ENCODE peak calls at places on chromosomes 3 and 15, in four cellular contexts. T, Z, H and G are unnamed samples.

GRCh38 chr3:190266265-190266914 is 55.9 kb downstream of the CLDN1 start:
- DNase-seq in H (no peak), T (no peak), Z (no peak), G (no peak)

GRCh38 chr3:194993896-194994295 is 277.1 kb downstream of the XXYLT1 start:
- DNase-seq in T (no peak), Z (no peak), H (no peak), G (no peak)

GRCh38 chr3:178200316-178200715 is 335.9 kb upstream of the KCNMB2 start:
- DNase-seq in H (no peak), T (no peak), Z (no peak), G (no peak)

GRCh38 chr15:31457631-31458526 is 131.2 kb downstream of the KLF13 start:
- DNase-seq in T (no peak), Z (no peak), H (no peak), G (peak)

GRCh38 chr15:98324341-98324970 is 323.9 kb upstream of the IGF1R start:
- DNase-seq in H (no peak), T (no peak), Z (no peak), G (no peak)

GRCh38 chr3:127790580-127791183 is 31.6 kb downstream of the MGLL start:
- DNase-seq in H (no peak), Z (no peak), T (no peak), G (no peak)

GRCh38 chr15:99409097-99409473 is 156.7 kb upstream of the MEF2A start:
- DNase-seq in H (no peak), T (no peak), Z (no peak), G (peak)

GRCh38 chr3:175940881-175941280 is 1081.7 kb downstream of the NAALADL2 start:
- DNase-seq in T (no peak), H (no peak), Z (no peak), G (peak)

GRCh38 chr3:14947105-14947885 is at the start of gene NR2C2:
- DNase-seq in T (peak), H (peak), Z (peak), G (peak)

GRCh38 chr3:18446067-18446793 is 21.1 kb upstream of the SATB1 start:
- DNase-seq in T (no peak), H (no peak), Z (no peak), G (no peak)

GRCh38 chr3:14336414-14337285 is 65.8 kb upstream of the SLC6A6 start:
- DNase-seq in T (no peak), Z (no peak), H (peak), G (no peak)

GRCh38 chr3:152040319-152040718 is 166.9 kb downstream of the SUCNR1 start:
- DNase-seq in T (no peak), Z (no peak), H (no peak), G (no peak)

GRCh38 chr3:38375072-38375471 is 28.5 kb downstream of the XYLB start:
- DNase-seq in Z (no peak), T (no peak), H (no peak), G (no peak)

GRCh38 chr3:120404876-120405275 is 45.9 kb downstream of the FSTL1 start:
- DNase-seq in Z (no peak), T (no peak), H (no peak), G (no peak)

GRCh38 chr3:191412764-191413163 is 48.2 kb upstream of the PYDC2 start:
- DNase-seq in T (no peak), Z (no peak), H (no peak), G (peak)

GRCh38 chr3:129567176-129567705 is 24.3 kb downstream of the H1-8 start:
- DNase-seq in T (no peak), Z (no peak), H (no peak), G (no peak)

GRCh38 chr3:125143538-125143937 is 69.0 kb downstream of the SLC12A8 start:
- DNase-seq in H (no peak), Z (no peak), T (no peak), G (peak)

GRCh38 chr15:40307421-40308165 is at the start of gene PLCB2:
- DNase-seq in H (peak), T (peak), Z (peak), G (peak)

GRCh38 chr15:60118146-60118545 is 114.0 kb downstream of the FOXB1 start:
- DNase-seq in Z (no peak), H (no peak), T (no peak), G (peak)

GRCh38 chr15:41870689-41871081 is 23.2 kb downstream of the SPTBN5 start:
- DNase-seq in Z (peak), H (no peak), T (peak), G (no peak)

GRCh38 chr3:62558549-62559112 is 185.3 kb upstream of the FEZF2 start:
- DNase-seq in Z (no peak), T (no peak), H (peak), G (peak)

GRCh38 chr3:164377466-164377865 is 700.8 kb downstream of the SI start:
- DNase-seq in T (no peak), Z (no peak), H (no peak), G (no peak)

GRCh38 chr15:37125143-37125542 is 24.8 kb upstream of the MEIS2 start:
- DNase-seq in Z (no peak), T (no peak), H (no peak), G (no peak)

GRCh38 chr3:156614642-156615511 is 59.5 kb upstream of the TIPARP start:
- DNase-seq in H (no peak), T (no peak), Z (no peak), G (peak)

GRCh38 chr3:46478341-46478740 is 13.6 kb upstream of the LTF start:
- DNase-seq in T (no peak), Z (no peak), H (no peak), G (no peak)

GRCh38 chr15:88376574-88377174 is 90.5 kb downstream of the MRPL46 start:
- DNase-seq in Z (no peak), H (no peak), T (no peak), G (no peak)

GRCh38 chr3:72520690-72521308 is 327.4 kb downstream of the SHQ1 start:
- DNase-seq in H (no peak), T (no peak), Z (peak), G (no peak)

GRCh38 chr3:82145742-82146141 is 384.3 kb upstream of the GBE1 start:
- DNase-seq in T (no peak), H (no peak), Z (no peak), G (no peak)

GRCh38 chr3:189909573-189909972 is 211.1 kb downstream of the P3H2 start:
- DNase-seq in T (no peak), Z (no peak), H (no peak), G (no peak)

GRCh38 chr15:101128191-101128590 is 123.7 kb downstream of the CHSY1 start:
- DNase-seq in H (no peak), T (no peak), Z (no peak), G (no peak)

GRCh38 chr3:129040579-129041300 is 19.8 kb upstream of the GP9 start:
- DNase-seq in Z (no peak), H (no peak), T (no peak), G (no peak)

GRCh38 chr3:116058844-116059243 is 386.4 kb downstream of the LSAMP start:
- DNase-seq in Z (no peak), T (no peak), H (no peak), G (no peak)

GRCh38 chr3:194961149-194961548 is 275.5 kb downstream of the FAM43A start:
- DNase-seq in H (no peak), Z (no peak), T (no peak), G (no peak)

GRCh38 chr15:65518633-65519285 is 1.3 kb upstream of the DPP8 start:
- DNase-seq in Z (no peak), T (no peak), H (no peak), G (no peak)

GRCh38 chr3:123809597-123809996 is 74.5 kb downstream of the MYLK start:
- DNase-seq in H (no peak), T (no peak), Z (no peak), G (no peak)

GRCh38 chr15:50116477-50116876 is 2.6 kb downstream of the ATP8B4 start:
- DNase-seq in Z (no peak), H (no peak), T (no peak), G (peak)